ENCODE peak calls at places on chromosome 12, in four cellular contexts. E is colonic mucosa, P is body of pancreas, Z is HL-60. W is an unnamed sample.

GRCh38 chr12:1844223-1844622 is 23.9 kb downstream of the LRTM2 start:
- DNase-seq in E (no peak), P (no peak), Z (no peak), W (no peak)

GRCh38 chr12:54749191-54749818 is 101.1 kb upstream of the DCD start:
- DNase-seq in E (peak; percentile 26), P (peak; percentile 28), Z (no peak), W (peak; percentile 63)

GRCh38 chr12:6612247-6612646 is 5.1 kb upstream of the CHD4 start:
- DNase-seq in E (peak; percentile 36), P (no peak), Z (no peak), W (peak; percentile 79)

GRCh38 chr12:51852404-51853137 is 4.1 kb upstream of the FIGNL2 start:
- DNase-seq in E (no peak), P (no peak), Z (no peak), W (no peak)

GRCh38 chr12:47417146-47417545 is 288.7 kb downstream of the RPAP3 start:
- DNase-seq in E (no peak), P (no peak), Z (no peak), W (no peak)

GRCh38 chr12:69161835-69162234 is 77.5 kb upstream of the CPSF6 start:
- DNase-seq in E (no peak), P (no peak), Z (peak; percentile 15), W (no peak)

GRCh38 chr12:39103552-39104165 is 198.3 kb upstream of the CPNE8 start:
- DNase-seq in E (peak; percentile 30), P (peak; percentile 40), Z (peak; percentile 21), W (no peak)

GRCh38 chr12:98896938-98897337 is 251.8 kb downstream of the APAF1 start:
- DNase-seq in E (no peak), P (no peak), Z (no peak), W (no peak)

GRCh38 chr12:70154960-70155589 is 88.2 kb upstream of the CNOT2 start:
- DNase-seq in E (no peak), P (no peak), Z (no peak), W (no peak)

GRCh38 chr12:53211476-53212381 is 4.7 kb upstream of the ITGB7 start:
- DNase-seq in E (no peak), P (no peak), Z (no peak), W (peak; percentile 44)

GRCh38 chr12:124466200-124467128 is 100.9 kb downstream of the NCOR2 start:
- DNase-seq in E (peak; percentile 57), P (peak; percentile 53), Z (peak; percentile 87), W (peak; percentile 65)

GRCh38 chr12:120006248-120006975 is 17.4 kb downstream of the BICDL1 start:
- DNase-seq in E (no peak), P (no peak), Z (no peak), W (no peak)

GRCh38 chr12:58011676-58012075 is 70.3 kb downstream of the ATP23 start:
- DNase-seq in E (no peak), P (no peak), Z (no peak), W (no peak)

GRCh38 chr12:50221228-50222008 is 54.2 kb upstream of the CERS5 start:
- DNase-seq in E (no peak), P (peak; percentile 10), Z (no peak), W (no peak)

GRCh38 chr12:43044241-43044640 is 454.7 kb upstream of the PRICKLE1 start:
- DNase-seq in E (no peak), P (no peak), Z (no peak), W (no peak)

GRCh38 chr12:53053223-53054111 is 3.6 kb downstream of the TNS2 start:
- DNase-seq in E (peak; percentile 94), P (peak; percentile 85), Z (no peak), W (peak; percentile 74)

GRCh38 chr12:128914908-128915563 is 61.8 kb downstream of the GLT1D1 start:
- DNase-seq in E (no peak), P (peak; percentile 45), Z (peak; percentile 13), W (no peak)

GRCh38 chr12:8603858-8604257 is 8.8 kb downstream of the AICDA start:
- DNase-seq in E (no peak), P (no peak), Z (no peak), W (no peak)

GRCh38 chr12:113860950-113861349 is 105.2 kb downstream of the RBM19 start:
- DNase-seq in E (no peak), P (no peak), Z (peak; percentile 92), W (no peak)

GRCh38 chr12:46944771-46945170 is 119.0 kb upstream of the SLC38A4 start:
- DNase-seq in E (no peak), P (no peak), Z (no peak), W (no peak)

GRCh38 chr12:101697197-101697929 is at the start of gene CHPT1:
- DNase-seq in E (peak; percentile 82), P (peak; percentile 86), Z (peak; percentile 65), W (peak; percentile 94)

GRCh38 chr12:123034865-123035264 is 54.4 kb downstream of the ARL6IP4 start:
- DNase-seq in E (no peak), P (no peak), Z (no peak), W (no peak)

GRCh38 chr12:122917508-122918227 is 21.7 kb upstream of the VPS37B start:
- DNase-seq in E (peak; percentile 77), P (peak; percentile 65), Z (no peak), W (peak; percentile 84)

GRCh38 chr12:129049917-129050316 is 196.6 kb downstream of the GLT1D1 start:
- DNase-seq in E (no peak), P (no peak), Z (peak; percentile 12), W (no peak)

GRCh38 chr12:19431407-19432308 is 7.6 kb upstream of the AEBP2 start:
- DNase-seq in E (no peak), P (no peak), Z (no peak), W (no peak)
- H3K27ac ChIP-seq in E (no peak overlapping the region), P (peak overlapping the region; percentile 1), Z (no peak overlapping the region), W (no peak overlapping the region)

GRCh38 chr12:133156125-133156690 is 25.1 kb upstream of the ZNF268 start:
- DNase-seq in E (no peak), P (no peak), Z (no peak), W (no peak)
- H3K4me3 ChIP-seq in E (no peak overlapping the region), P (no peak overlapping the region), Z (no peak overlapping the region), W (no peak overlapping the region)

DNA sequence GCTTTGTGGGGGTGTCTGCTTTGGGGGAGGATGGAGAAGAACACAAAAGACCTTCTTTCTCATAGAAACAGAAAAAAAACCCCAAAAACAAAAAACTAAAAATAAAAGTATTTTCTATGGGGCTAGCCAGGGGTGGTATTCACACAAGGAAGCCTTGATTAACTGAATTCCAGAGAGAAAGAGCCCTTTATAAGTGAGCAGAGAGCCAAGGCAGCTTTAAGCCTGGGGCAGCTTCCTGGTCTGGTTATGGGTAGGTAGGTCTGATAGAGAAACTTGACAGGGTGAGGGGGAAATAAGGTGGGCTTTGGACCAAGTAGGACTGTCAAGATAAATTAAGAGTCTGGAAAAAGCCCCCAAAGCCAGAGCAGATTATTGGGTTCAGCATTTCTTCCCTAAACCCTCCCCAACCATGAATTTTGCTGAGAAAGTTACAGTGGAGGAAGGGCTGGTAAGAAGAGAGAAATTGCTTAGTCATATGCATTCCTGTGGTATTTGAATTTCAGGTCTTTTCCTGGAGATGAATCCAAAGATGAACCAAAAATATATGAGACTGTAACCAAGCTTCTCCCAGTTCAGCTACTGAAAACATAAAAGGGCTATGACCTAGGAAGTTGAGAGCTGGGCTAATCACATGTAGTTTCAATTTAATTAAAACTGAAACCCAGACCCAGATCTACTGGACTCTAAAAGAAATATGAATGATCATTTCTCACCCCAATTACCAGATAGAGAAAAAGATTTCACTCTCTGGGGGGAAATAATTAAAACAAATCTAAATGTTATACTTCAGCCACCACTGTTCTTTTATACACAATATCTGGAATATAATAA is 144.8 kb downstream of the TBC1D30 start:
- DNase-seq in E (no peak), P (no peak), Z (no peak), W (no peak)
- H3K27ac ChIP-seq in E (no peak overlapping the region), P (no peak overlapping the region), Z (no peak overlapping the region), W (no peak overlapping the region)

GRCh38 chr12:10718279-10718821 is 4.8 kb downstream of the YBX3 start:
- DNase-seq in E (no peak), P (no peak), Z (no peak), W (no peak)
- H3K4me3 ChIP-seq in E (no peak overlapping the region), P (no peak overlapping the region), Z (no peak overlapping the region), W (no peak overlapping the region)

DNA sequence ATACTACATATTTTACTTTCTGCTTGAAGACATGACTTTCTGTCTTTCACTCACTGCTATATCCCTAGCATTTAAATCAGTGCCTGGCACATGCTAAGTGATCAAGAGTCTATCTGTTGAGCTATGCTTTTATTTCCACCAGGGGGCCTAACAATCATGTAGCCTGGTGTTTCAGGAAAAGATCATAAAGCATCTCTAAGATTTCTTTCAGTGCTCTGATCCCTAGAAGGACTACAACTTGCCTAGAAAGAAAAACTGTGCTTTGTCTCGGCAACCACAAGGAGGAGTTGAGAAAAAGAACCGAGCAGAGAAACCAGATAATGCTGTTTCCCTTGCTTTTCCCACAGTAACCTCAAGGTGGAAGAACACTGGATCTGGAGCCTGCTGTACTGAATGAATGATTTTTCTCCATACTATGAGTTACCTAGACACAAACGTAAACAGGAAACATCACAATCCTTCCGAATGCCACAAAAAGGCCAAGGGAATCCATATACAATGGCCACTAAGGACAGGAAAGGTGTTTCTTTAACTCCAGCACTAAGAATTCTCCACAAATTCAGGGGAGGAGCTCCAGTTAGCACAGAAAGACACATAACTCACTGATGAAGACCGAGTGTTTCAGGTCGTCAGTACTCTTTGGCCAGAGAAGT is 1.2 kb downstream of the CRY1 start:
- DNase-seq in E (peak; percentile 57), P (peak; percentile 72), Z (peak; percentile 28), W (no peak)
- H3K27ac ChIP-seq in E (peak overlapping the region; percentile 89), P (peak overlapping the region; percentile 94), Z (no peak overlapping the region), W (peak overlapping the region; percentile 96)

GRCh38 chr12:28799337-28799736 is 349.7 kb upstream of the FAR2 start:
- DNase-seq in E (no peak), P (no peak), Z (peak; percentile 2), W (no peak)
- H3K4me3 ChIP-seq in E (no peak overlapping the region), P (no peak overlapping the region), Z (no peak overlapping the region), W (no peak overlapping the region)

GRCh38 chr12:79415296-79415695 is 275.5 kb downstream of the PAWR start:
- DNase-seq in E (no peak), P (no peak), Z (no peak), W (no peak)

GRCh38 chr12:79414252-79414651 is 276.5 kb downstream of the PAWR start:
- DNase-seq in E (peak; percentile 77), P (no peak), Z (no peak), W (peak; percentile 54)

GRCh38 chr12:79415754-79416435 is 274.9 kb downstream of the PAWR start:
- DNase-seq in E (peak; percentile 74), P (peak; percentile 57), Z (no peak), W (no peak)

GRCh38 chr12:79411791-79412190 is 279.0 kb downstream of the PAWR start:
- DNase-seq in E (no peak), P (no peak), Z (no peak), W (no peak)

DNA sequence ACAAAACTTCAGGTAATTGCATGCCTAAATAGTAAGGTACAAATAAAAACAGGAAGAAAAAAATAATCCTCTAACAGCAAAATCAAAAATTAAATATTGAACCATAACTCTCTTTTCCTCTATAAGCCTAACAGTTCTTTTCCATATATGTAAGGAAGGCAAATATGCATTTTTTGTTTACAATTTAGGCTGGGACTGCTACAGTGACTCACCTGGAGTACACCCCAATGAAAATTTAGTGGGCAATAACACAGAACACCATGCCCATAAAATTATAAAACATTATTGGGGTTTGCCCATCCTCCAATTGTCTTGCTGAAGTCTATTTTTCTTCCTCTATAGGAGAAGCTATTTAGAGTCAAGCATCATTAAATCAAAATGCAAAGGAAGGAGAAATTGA is 277.0 kb downstream of the PAWR start:
- DNase-seq in E (no peak), P (no peak), Z (no peak), W (no peak)
- H3K27ac ChIP-seq in E (peak overlapping the region; percentile 70), P (no peak overlapping the region), Z (no peak overlapping the region), W (no peak overlapping the region)